ENCODE peak calls at places on chromosomes 5 and 9, in nine cellular contexts. B is A172; D is astrocyte of the spinal cord; U is body of pancreas; P is NCI-H1930; S is stimulated activated CD4-positive, alpha-beta T cell treated with anti-CD3 and anti-CD28 coated beads, Interleukin-1b, Interleukin-23, amount 100 ng/mL, for 4 hours; T is CD14-positive monocyte; E is hypothalamus; I is Right ventricle myocardium superior. X is an unnamed sample.

GRCh38 chr9:91935066-91935729 is 14.8 kb downstream of the ROR2 start:
- DNase-seq in B (no peak), D (no peak), U (no peak), P (no peak), S (no peak), T (no peak), E (no peak), I (no peak), X (no peak)

GRCh38 chr9:131095666-131096489 is 453 bp upstream of the AIF1L start:
- DNase-seq in B (no peak), D (no peak), U (peak; percentile 45), P (no peak), S (no peak), T (no peak), E (peak; percentile 40), I (no peak), X (no peak)

GRCh38 chr5:5140051-5141010 is at the start of gene ADAMTS16:
- DNase-seq in B (no peak), D (no peak), U (peak; percentile 9), P (no peak), S (no peak), T (no peak), E (no peak), I (no peak), X (no peak)

GRCh38 chr9:5455181-5455580 is 4.8 kb downstream of the CD274 start:
- DNase-seq in B (peak; percentile 78), D (peak; percentile 58), U (no peak), P (no peak), S (no peak), T (no peak), E (no peak), I (no peak), X (peak; percentile 75)

GRCh38 chr5:138575194-138576015 is at the start of gene HSPA9:
- DNase-seq in B (peak; percentile 100), D (peak; percentile 100), U (peak; percentile 99), P (peak; percentile 95), S (peak; percentile 93), T (peak; percentile 99), E (peak; percentile 98), I (peak; percentile 98), X (peak; percentile 100)

GRCh38 chr5:154298060-154298459 is 107.5 kb downstream of the GALNT10 start:
- DNase-seq in B (no peak), D (no peak), U (no peak), P (no peak), S (no peak), T (no peak), E (no peak), I (no peak), X (no peak)

GRCh38 chr5:135031146-135031812 is 2.7 kb downstream of the PITX1 start:
- DNase-seq in B (no peak), D (no peak), U (no peak), P (no peak), S (no peak), T (no peak), E (no peak), I (no peak), X (no peak)

GRCh38 chr9:137077010-137077747 is at the start of gene UAP1L1:
- DNase-seq in B (peak; percentile 82), D (no peak), U (peak; percentile 85), P (no peak), S (no peak), T (no peak), E (peak; percentile 69), I (peak; percentile 90), X (no peak)

GRCh38 chr5:115465416-115465815 is 79.2 kb downstream of the FEM1C start:
- DNase-seq in B (no peak), D (no peak), U (no peak), P (no peak), S (no peak), T (no peak), E (no peak), I (no peak), X (no peak)

GRCh38 chr5:138725153-138725884 is 27.9 kb upstream of the CTNNA1 start:
- DNase-seq in B (peak; percentile 37), D (peak; percentile 50), U (peak; percentile 60), P (no peak), S (no peak), T (no peak), E (no peak), I (peak; percentile 66), X (no peak)

GRCh38 chr5:108727154-108727638 is 20.5 kb upstream of the FER start:
- DNase-seq in B (no peak), D (no peak), U (peak; percentile 72), P (no peak), S (no peak), T (no peak), E (no peak), I (peak; percentile 53), X (no peak)

GRCh38 chr5:68482199-68482598 is 266.6 kb downstream of the PIK3R1 start:
- DNase-seq in B (no peak), D (no peak), U (no peak), P (no peak), S (no peak), T (no peak), E (no peak), I (no peak), X (no peak)

GRCh38 chr5:173324115-173325001 is 3.9 kb downstream of the STC2 start:
- DNase-seq in B (peak; percentile 72), D (peak; percentile 82), U (peak; percentile 99), P (no peak), S (no peak), T (no peak), E (peak; percentile 16), I (peak; percentile 95), X (no peak)

GRCh38 chr5:105392710-105393149 is 1830.1 kb upstream of the NUDT12 start:
- DNase-seq in B (no peak), D (no peak), U (no peak), P (no peak), S (no peak), T (no peak), E (no peak), I (no peak), X (no peak)

GRCh38 chr9:15509931-15510788 is 610 bp downstream of the PSIP1 start:
- DNase-seq in B (peak; percentile 26), D (peak; percentile 19), U (peak; percentile 33), P (no peak), S (peak; percentile 60), T (no peak), E (peak; percentile 44), I (peak; percentile 57), X (no peak)

GRCh38 chr5:85651744-85652143 is 966.0 kb upstream of the COX7C start:
- DNase-seq in B (no peak), D (no peak), U (no peak), P (no peak), S (no peak), T (no peak), E (no peak), I (no peak), X (no peak)

GRCh38 chr5:32020271-32020670 is 153.8 kb downstream of the GOLPH3 start:
- DNase-seq in B (no peak), D (no peak), U (no peak), P (no peak), S (no peak), T (no peak), E (no peak), I (no peak), X (no peak)

GRCh38 chr9:131019387-131020239 is 10.6 kb downstream of the LAMC3 start:
- DNase-seq in B (no peak), D (no peak), U (no peak), P (no peak), S (no peak), T (no peak), E (no peak), I (no peak), X (no peak)

GRCh38 chr5:178213748-178214151 is 9.4 kb downstream of the HNRNPAB start:
- DNase-seq in B (no peak), D (no peak), U (no peak), P (no peak), S (no peak), T (no peak), E (no peak), I (no peak), X (no peak)

GRCh38 chr5:36417668-36418067 is 116.0 kb upstream of the RANBP3L start:
- DNase-seq in B (no peak), D (no peak), U (no peak), P (no peak), S (no peak), T (no peak), E (no peak), I (no peak), X (no peak)

GRCh38 chr9:16154570-16155078 is 601.8 kb downstream of the CCDC171 start:
- DNase-seq in B (no peak), D (no peak), U (peak; percentile 60), P (no peak), S (no peak), T (no peak), E (no peak), I (peak; percentile 58), X (no peak)

GRCh38 chr9:109020982-109021511 is 7.7 kb upstream of the CTNNAL1 start:
- DNase-seq in B (no peak), D (no peak), U (no peak), P (no peak), S (no peak), T (no peak), E (no peak), I (no peak), X (no peak)

GRCh38 chr5:75286211-75286773 is 49.6 kb upstream of the ANKRD31 start:
- DNase-seq in B (no peak), D (no peak), U (no peak), P (no peak), S (no peak), T (no peak), E (no peak), I (no peak), X (no peak)

GRCh38 chr5:136679233-136679632 is 313.9 kb upstream of the TRPC7 start:
- DNase-seq in B (no peak), D (no peak), U (no peak), P (no peak), S (no peak), T (no peak), E (no peak), I (no peak), X (no peak)

GRCh38 chr5:139812323-139812722 is 16.7 kb downstream of the PSD2 start:
- DNase-seq in B (no peak), D (no peak), U (no peak), P (no peak), S (no peak), T (no peak), E (no peak), I (peak; percentile 8), X (no peak)

GRCh38 chr5:174410716-174411512 is 313.5 kb upstream of the MSX2 start:
- DNase-seq in B (peak; percentile 99), D (no peak), U (no peak), P (no peak), S (no peak), T (no peak), E (no peak), I (no peak), X (no peak)

GRCh38 chr5:146466521-146467349 is 19.6 kb downstream of the TCERG1 start:
- DNase-seq in B (peak; percentile 29), D (peak; percentile 38), U (no peak), P (no peak), S (no peak), T (no peak), E (no peak), I (no peak), X (peak; percentile 3)

GRCh38 chr9:626591-626990 is 214.9 kb upstream of the DMRT1 start:
- DNase-seq in B (no peak), D (no peak), U (no peak), P (no peak), S (no peak), T (no peak), E (no peak), I (no peak), X (no peak)

GRCh38 chr9:129289883-129290282 is 111.8 kb upstream of the IER5L start:
- DNase-seq in B (no peak), D (no peak), U (no peak), P (no peak), S (no peak), T (no peak), E (no peak), I (no peak), X (no peak)

GRCh38 chr9:86034863-86035734 is 64.3 kb downstream of the GOLM1 start:
- DNase-seq in B (peak; percentile 49), D (peak; percentile 55), U (peak; percentile 69), P (peak; percentile 10), S (no peak), T (no peak), E (peak; percentile 8), I (no peak), X (peak; percentile 25)

GRCh38 chr5:103111458-103111857 is 8.5 kb downstream of the GIN1 start:
- DNase-seq in B (no peak), D (no peak), U (no peak), P (no peak), S (no peak), T (no peak), E (no peak), I (no peak), X (no peak)

X was measured in kidney glomerular epithelial cell.